ENCODE peak calls at places on chromosome 12, in nine cellular contexts. O is Panc1, Q is tibial nerve, L is pancreas, B is heart left ventricle, A is GM23248, W is cardiac muscle cell, K is astrocyte, G is esophagus squamous epithelium. U is an unnamed sample.
A peak's percentile ranks its signal among the peaks of the same experiment; 100 is the strongest.

GRCh38 chr12:30422844-30423243 is 272.8 kb downstream of the IPO8 start:
- DNase-seq in O (no peak), Q (no peak), L (no peak), B (no peak), A (no peak), W (no peak), K (no peak), G (no peak), U (no peak)

GRCh38 chr12:63846249-63846967 is 1.9 kb downstream of the SRGAP1 start:
- DNase-seq in O (no peak), Q (no peak), L (no peak), B (no peak), A (peak; percentile 40), W (no peak), K (no peak), G (no peak), U (no peak)

GRCh38 chr12:88391556-88391955 is 188.7 kb downstream of the KITLG start:
- DNase-seq in O (no peak), Q (no peak), L (no peak), B (no peak), A (peak; percentile 90), W (peak; percentile 88), K (peak; percentile 88), G (no peak), U (no peak)

GRCh38 chr12:65853489-65854157 is 29.3 kb downstream of the HMGA2 start:
- DNase-seq in O (no peak), Q (no peak), L (no peak), B (no peak), A (peak; percentile 89), W (no peak), K (peak; percentile 91), G (no peak), U (no peak)

GRCh38 chr12:92297932-92298681 is 152.5 kb upstream of the BTG1 start:
- DNase-seq in O (no peak), Q (no peak), L (no peak), B (no peak), A (peak; percentile 94), W (peak; percentile 52), K (peak; percentile 94), G (no peak), U (no peak)

GRCh38 chr12:95574799-95575452 is 23.6 kb upstream of the USP44 start:
- DNase-seq in O (peak; percentile 13), Q (no peak), L (no peak), B (no peak), A (peak; percentile 56), W (peak; percentile 62), K (peak; percentile 34), G (no peak), U (no peak)

GRCh38 chr12:107379852-107380567 is 286.7 kb upstream of the CRY1 start:
- DNase-seq in O (no peak), Q (no peak), L (peak; percentile 77), B (no peak), A (peak; percentile 69), W (no peak), K (peak; percentile 26), G (no peak), U (no peak)

GRCh38 chr12:3551386-3551785 is 60.4 kb downstream of the PRMT8 start:
- DNase-seq in O (no peak), Q (no peak), L (no peak), B (peak; percentile 73), A (no peak), W (peak; percentile 60), K (no peak), G (no peak), U (no peak)

GRCh38 chr12:41521872-41522379 is 333.8 kb downstream of the PDZRN4 start:
- DNase-seq in O (peak; percentile 27), Q (no peak), L (no peak), B (no peak), A (peak; percentile 82), W (peak; percentile 88), K (peak; percentile 94), G (no peak), U (peak; percentile 88)

GRCh38 chr12:30457621-30458289 is 237.9 kb downstream of the IPO8 start:
- DNase-seq in O (no peak), Q (no peak), L (no peak), B (no peak), A (peak; percentile 92), W (peak; percentile 93), K (peak; percentile 67), G (no peak), U (peak; percentile 5)

GRCh38 chr12:45483571-45483970 is 245.9 kb upstream of the ARID2 start:
- DNase-seq in O (no peak), Q (no peak), L (no peak), B (peak; percentile 52), A (peak; percentile 11), W (peak; percentile 60), K (peak; percentile 33), G (no peak), U (no peak)

GRCh38 chr12:75227132-75227531 is 17.5 kb upstream of the KCNC2 start:
- DNase-seq in O (no peak), Q (no peak), L (no peak), B (no peak), A (no peak), W (no peak), K (no peak), G (no peak), U (no peak)

GRCh38 chr12:47035459-47035858 is 44.0 kb upstream of the PCED1B start:
- DNase-seq in O (no peak), Q (no peak), L (no peak), B (no peak), A (no peak), W (no peak), K (no peak), G (no peak), U (no peak)

GRCh38 chr12:119715268-119715620 is 47.3 kb downstream of the PRKAB1 start:
- DNase-seq in O (no peak), Q (no peak), L (no peak), B (no peak), A (no peak), W (peak; percentile 19), K (peak; percentile 47), G (no peak), U (no peak)
- H3K36me3 ChIP-seq in O (peaks cover 9% of the 10 kb centered on the region), Q (peaks cover 80% of the 10 kb centered on the region), L (no peaks in the 10 kb centered on the region), B (no peaks in the 10 kb centered on the region), A (no peaks in the 10 kb centered on the region), W (no peaks in the 10 kb centered on the region), K (peaks cover 14% of the 10 kb centered on the region), G (no peaks in the 10 kb centered on the region), U (peaks cover 76% of the 10 kb centered on the region)

DNA sequence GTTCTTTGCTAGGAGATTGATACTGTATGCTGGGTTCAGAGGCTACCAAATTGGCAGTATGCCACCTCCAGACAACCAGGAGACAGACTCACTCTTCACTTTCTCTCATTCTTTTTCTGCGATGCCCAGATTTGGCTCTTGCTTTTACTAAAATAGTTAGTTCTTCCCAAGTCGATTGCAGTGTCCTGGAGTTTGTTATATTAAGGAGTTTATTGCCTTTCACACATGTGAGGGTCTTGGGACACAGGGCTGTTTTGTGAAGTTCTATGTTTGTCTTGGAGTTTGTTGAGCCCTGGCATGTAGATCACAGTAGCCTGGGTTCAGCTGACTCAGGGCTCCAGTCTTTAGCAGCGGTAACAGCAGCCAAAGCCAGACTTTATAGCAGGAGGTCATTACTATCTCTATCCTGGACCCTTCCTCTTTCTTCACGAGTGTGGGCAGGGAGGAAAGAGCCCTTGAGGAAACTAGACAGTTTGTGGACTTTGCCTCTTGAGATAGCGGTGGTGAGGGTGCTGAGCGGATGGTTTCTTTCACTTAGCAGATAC is 1.6 kb downstream of the MLEC start:
- DNase-seq in O (no peak), Q (no peak), L (no peak), B (no peak), A (peak; percentile 67), W (peak; percentile 33), K (peak; percentile 27), G (no peak), U (no peak)
- H3K27ac ChIP-seq in O (peak overlapping the region; percentile 80), Q (no peak overlapping the region), L (peak overlapping the region; percentile 87), B (peak overlapping the region; percentile 94), A (peak overlapping the region; percentile 96), W (peak overlapping the region; percentile 97), K (no peak overlapping the region), G (peak overlapping the region; percentile 20), U (no peak overlapping the region)

GRCh38 chr12:108884116-108885012 is 4.5 kb downstream of the DAO start:
- DNase-seq in O (peak; percentile 12), Q (no peak), L (peak; percentile 54), B (peak; percentile 39), A (peak; percentile 37), W (peak; percentile 46), K (no peak), G (no peak), U (no peak)

GRCh38 chr12:108888031-108888430 is 8.1 kb downstream of the DAO start:
- DNase-seq in O (no peak), Q (no peak), L (peak; percentile 38), B (no peak), A (no peak), W (no peak), K (no peak), G (no peak), U (no peak)

GRCh38 chr12:108881953-108882352 is 2.1 kb downstream of the DAO start:
- DNase-seq in O (no peak), Q (no peak), L (no peak), B (no peak), A (no peak), W (no peak), K (no peak), G (no peak), U (no peak)

GRCh38 chr12:108890208-108890607 is 10.3 kb downstream of the DAO start:
- DNase-seq in O (no peak), Q (no peak), L (no peak), B (no peak), A (peak; percentile 12), W (peak; percentile 24), K (no peak), G (no peak), U (no peak)

DNA sequence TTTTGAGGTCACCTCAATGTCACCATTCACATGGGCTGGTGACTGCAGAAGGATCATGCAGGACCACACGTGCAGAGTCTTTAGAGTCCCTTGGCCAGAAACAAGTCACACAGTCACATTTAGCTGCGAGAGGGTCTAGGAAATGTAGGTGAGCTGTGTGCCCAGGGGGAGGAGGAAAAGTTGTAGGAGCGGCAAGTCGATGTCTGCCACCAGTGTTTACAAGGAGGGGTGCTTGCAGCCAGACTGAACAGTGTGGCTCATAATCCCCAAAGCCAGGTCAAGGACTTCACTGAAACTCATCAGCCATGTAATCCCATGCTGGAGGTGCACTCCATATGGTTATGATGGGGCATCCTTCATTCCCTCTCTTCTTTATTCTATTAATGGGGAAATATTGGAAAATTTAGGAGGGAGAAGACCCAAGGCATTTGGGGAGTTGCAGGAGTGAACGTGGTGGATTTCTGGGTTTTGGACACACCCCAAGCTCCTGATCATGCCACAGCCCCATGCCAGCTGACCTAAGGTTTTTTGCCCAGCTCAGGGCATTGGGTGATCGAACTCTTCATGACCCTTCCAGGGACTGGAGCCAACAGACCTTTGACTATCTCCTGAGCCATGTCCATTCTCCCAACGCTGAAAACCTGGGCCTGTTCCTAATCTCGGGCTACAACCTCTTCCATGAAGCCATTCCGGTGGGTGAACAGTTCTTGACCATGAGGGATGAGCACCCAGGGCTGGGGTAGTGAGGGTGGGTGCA is 7.2 kb downstream of the DAO start:
- DNase-seq in O (no peak), Q (no peak), L (no peak), B (no peak), A (no peak), W (no peak), K (no peak), G (no peak), U (no peak)
- H3K36me3 ChIP-seq in O (no peaks in the 10 kb centered on the region), Q (no peaks in the 10 kb centered on the region), L (no peaks in the 10 kb centered on the region), B (no peaks in the 10 kb centered on the region), A (no peaks in the 10 kb centered on the region), W (no peaks in the 10 kb centered on the region), K (no peaks in the 10 kb centered on the region), G (no peaks in the 10 kb centered on the region), U (no peaks in the 10 kb centered on the region)

DNA sequence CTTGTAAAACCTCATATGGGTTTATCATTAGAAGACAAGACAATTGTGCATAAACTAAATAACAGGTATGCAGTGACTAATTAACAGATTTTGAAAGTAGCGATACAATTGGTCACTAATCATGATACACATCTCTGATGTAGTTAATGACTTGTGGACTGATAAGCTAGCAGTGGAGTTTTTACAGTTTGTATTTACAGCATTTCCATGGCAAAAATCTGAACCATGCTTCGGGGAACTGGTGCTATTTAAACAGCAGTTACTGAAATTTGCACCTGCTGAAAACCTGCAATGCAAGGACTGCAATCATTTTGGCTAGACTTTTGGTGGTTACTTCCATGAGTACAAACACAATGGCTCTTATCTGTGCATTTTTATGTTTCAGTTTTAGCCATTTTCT is 471.2 kb downstream of the RERGL start:
- DNase-seq in O (no peak), Q (no peak), L (no peak), B (no peak), A (no peak), W (no peak), K (no peak), G (no peak), U (no peak)
- H3K27ac ChIP-seq in O (no peak overlapping the region), Q (no peak overlapping the region), L (no peak overlapping the region), B (no peak overlapping the region), A (no peak overlapping the region), W (no peak overlapping the region), K (no peak overlapping the region), G (no peak overlapping the region), U (no peak overlapping the region)